ENCODE peak calls at places on chromosomes 16 and 17, in ten cellular contexts. One of them, this sample, is unnamed.

GRCh38 chr17:42623732-42624596 is 14.5 kb downstream of the TUBG1 start:
- DNase-seq in ovary: no peak
- DNase-seq in H1: no peak
- DNase-seq in A549: peak
- DNase-seq in K562: peak
- DNase-seq in tibial nerve: no peak
- DNase-seq in sigmoid colon: no peak
- DNase-seq in GM12878: no peak
- DNase-seq in suprapubic skin: no peak
- DNase-seq in HepG2: no peak
- DNase-seq in this sample: no peak

GRCh38 chr17:42325026-42325425 is 36.7 kb downstream of the STAT5A start:
- DNase-seq in ovary: no peak
- DNase-seq in H1: no peak
- DNase-seq in A549: peak
- DNase-seq in K562: no peak
- DNase-seq in tibial nerve: no peak
- DNase-seq in sigmoid colon: peak
- DNase-seq in GM12878: no peak
- DNase-seq in suprapubic skin: no peak
- DNase-seq in HepG2: no peak
- DNase-seq in this sample: no peak

GRCh38 chr16:89052824-89053724 is 40.6 kb upstream of the ACSF3 start:
- DNase-seq in ovary: no peak
- DNase-seq in H1: no peak
- DNase-seq in A549: peak
- DNase-seq in K562: peak
- DNase-seq in tibial nerve: no peak
- DNase-seq in sigmoid colon: no peak
- DNase-seq in GM12878: no peak
- DNase-seq in suprapubic skin: no peak
- DNase-seq in HepG2: peak
- DNase-seq in this sample: no peak

GRCh38 chr17:62970617-62971016 is 4.6 kb downstream of the TANC2 start:
- DNase-seq in ovary: no peak
- DNase-seq in H1: no peak
- DNase-seq in A549: no peak
- DNase-seq in K562: no peak
- DNase-seq in tibial nerve: no peak
- DNase-seq in sigmoid colon: no peak
- DNase-seq in GM12878: no peak
- DNase-seq in suprapubic skin: no peak
- DNase-seq in HepG2: no peak
- DNase-seq in this sample: no peak

GRCh38 chr16:75096730-75097129 is 19.9 kb downstream of the LDHD start:
- DNase-seq in ovary: no peak
- DNase-seq in H1: peak
- DNase-seq in A549: no peak
- DNase-seq in K562: peak
- DNase-seq in tibial nerve: no peak
- DNase-seq in sigmoid colon: no peak
- DNase-seq in GM12878: no peak
- DNase-seq in suprapubic skin: no peak
- DNase-seq in HepG2: no peak
- DNase-seq in this sample: no peak

GRCh38 chr16:84970447-84971127 is 40.7 kb downstream of the ZDHHC7 start:
- DNase-seq in ovary: peak
- DNase-seq in H1: peak
- DNase-seq in A549: peak
- DNase-seq in K562: peak
- DNase-seq in tibial nerve: peak
- DNase-seq in sigmoid colon: peak
- DNase-seq in GM12878: peak
- DNase-seq in suprapubic skin: peak
- DNase-seq in HepG2: peak
- DNase-seq in this sample: no peak

GRCh38 chr16:70693231-70693671 is 7.4 kb upstream of the MTSS2 start:
- DNase-seq in ovary: peak
- DNase-seq in H1: no peak
- DNase-seq in A549: no peak
- DNase-seq in K562: no peak
- DNase-seq in tibial nerve: no peak
- DNase-seq in sigmoid colon: peak
- DNase-seq in GM12878: no peak
- DNase-seq in suprapubic skin: no peak
- DNase-seq in HepG2: no peak
- DNase-seq in this sample: no peak

GRCh38 chr16:12458591-12459400 is 344.9 kb downstream of the CPPED1 start:
- DNase-seq in ovary: peak
- DNase-seq in H1: no peak
- DNase-seq in A549: no peak
- DNase-seq in K562: no peak
- DNase-seq in tibial nerve: no peak
- DNase-seq in sigmoid colon: no peak
- DNase-seq in GM12878: no peak
- DNase-seq in suprapubic skin: no peak
- DNase-seq in HepG2: no peak
- DNase-seq in this sample: no peak

GRCh38 chr17:74532115-74532514 is 840 bp upstream of the CD300LB start:
- DNase-seq in ovary: peak
- DNase-seq in H1: peak
- DNase-seq in A549: no peak
- DNase-seq in K562: no peak
- DNase-seq in tibial nerve: no peak
- DNase-seq in sigmoid colon: peak
- DNase-seq in GM12878: no peak
- DNase-seq in suprapubic skin: peak
- DNase-seq in HepG2: no peak
- DNase-seq in this sample: no peak

DNA sequence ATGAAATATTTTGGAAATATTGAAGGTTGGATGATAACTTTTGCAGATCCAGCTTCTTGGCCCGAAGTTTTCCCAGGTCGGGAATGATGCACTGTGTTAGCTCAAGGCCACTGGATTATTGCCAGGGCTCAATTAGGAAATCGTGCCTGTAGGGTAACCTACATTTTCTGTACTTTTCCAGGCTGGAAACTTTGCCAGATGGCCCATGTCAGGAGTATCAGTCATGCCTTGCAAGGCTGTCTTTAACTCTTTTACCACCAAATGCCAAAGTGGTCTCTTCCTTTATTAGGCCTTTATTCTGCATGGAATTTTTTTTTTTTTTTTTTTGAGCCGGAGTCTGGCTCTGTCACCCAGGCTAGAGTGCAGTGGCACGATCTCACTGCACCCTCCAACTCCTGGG is 8.8 kb upstream of the SEC14L1 start:
- DNase-seq in ovary: no peak
- DNase-seq in H1: no peak
- DNase-seq in A549: no peak
- DNase-seq in K562: no peak
- DNase-seq in tibial nerve: no peak
- DNase-seq in sigmoid colon: no peak
- DNase-seq in GM12878: no peak
- DNase-seq in suprapubic skin: no peak
- DNase-seq in HepG2: peak
- DNase-seq in this sample: no peak
- TF ChIP-seq EP300 in ovary: no peak
- TF ChIP-seq EP300 in H1: no peak
- TF ChIP-seq EP300 in A549: no peak
- TF ChIP-seq EP300 in K562: no peak
- TF ChIP-seq EP300 in tibial nerve: no peak
- TF ChIP-seq EP300 in sigmoid colon: no peak
- TF ChIP-seq EP300 in GM12878: no peak
- TF ChIP-seq EP300 in suprapubic skin: no peak
- TF ChIP-seq EP300 in HepG2: peak
- TF ChIP-seq EP300 in this sample: no peak

GRCh38 chr17:48998557-48999440 is 1.6 kb downstream of the IGF2BP1 start:
- DNase-seq in ovary: no peak
- DNase-seq in H1: no peak
- DNase-seq in A549: peak
- DNase-seq in K562: peak
- DNase-seq in tibial nerve: no peak
- DNase-seq in sigmoid colon: no peak
- DNase-seq in GM12878: no peak
- DNase-seq in suprapubic skin: peak
- DNase-seq in HepG2: peak
- DNase-seq in this sample: peak
- TF ChIP-seq EP300 in ovary: no peak
- TF ChIP-seq EP300 in H1: no peak
- TF ChIP-seq EP300 in A549: no peak
- TF ChIP-seq EP300 in K562: peak
- TF ChIP-seq EP300 in tibial nerve: no peak
- TF ChIP-seq EP300 in sigmoid colon: no peak
- TF ChIP-seq EP300 in GM12878: no peak
- TF ChIP-seq EP300 in suprapubic skin: no peak
- TF ChIP-seq EP300 in HepG2: no peak
- TF ChIP-seq EP300 in this sample: no peak

GRCh38 chr17:80968602-80969029 is 23.0 kb upstream of the CHMP6 start:
- DNase-seq in ovary: peak
- DNase-seq in H1: no peak
- DNase-seq in A549: no peak
- DNase-seq in K562: no peak
- DNase-seq in tibial nerve: no peak
- DNase-seq in sigmoid colon: peak
- DNase-seq in GM12878: no peak
- DNase-seq in suprapubic skin: no peak
- DNase-seq in HepG2: no peak
- DNase-seq in this sample: no peak

GRCh38 chr17:80970762-80971703 is 20.6 kb upstream of the CHMP6 start:
- DNase-seq in ovary: no peak
- DNase-seq in H1: no peak
- DNase-seq in A549: no peak
- DNase-seq in K562: no peak
- DNase-seq in tibial nerve: no peak
- DNase-seq in sigmoid colon: no peak
- DNase-seq in GM12878: no peak
- DNase-seq in suprapubic skin: no peak
- DNase-seq in HepG2: no peak
- DNase-seq in this sample: no peak

GRCh38 chr17:80970044-80970761 is 21.4 kb upstream of the CHMP6 start:
- DNase-seq in ovary: peak
- DNase-seq in H1: no peak
- DNase-seq in A549: peak
- DNase-seq in K562: no peak
- DNase-seq in tibial nerve: no peak
- DNase-seq in sigmoid colon: peak
- DNase-seq in GM12878: no peak
- DNase-seq in suprapubic skin: no peak
- DNase-seq in HepG2: no peak
- DNase-seq in this sample: no peak

GRCh38 chr17:80969030-80969673 is 22.5 kb upstream of the CHMP6 start:
- DNase-seq in ovary: peak
- DNase-seq in H1: no peak
- DNase-seq in A549: no peak
- DNase-seq in K562: no peak
- DNase-seq in tibial nerve: no peak
- DNase-seq in sigmoid colon: no peak
- DNase-seq in GM12878: no peak
- DNase-seq in suprapubic skin: no peak
- DNase-seq in HepG2: no peak
- DNase-seq in this sample: no peak

GRCh38 chr17:80969674-80970043 is 22.0 kb upstream of the CHMP6 start:
- DNase-seq in ovary: no peak
- DNase-seq in H1: no peak
- DNase-seq in A549: no peak
- DNase-seq in K562: no peak
- DNase-seq in tibial nerve: no peak
- DNase-seq in sigmoid colon: no peak
- DNase-seq in GM12878: no peak
- DNase-seq in suprapubic skin: no peak
- DNase-seq in HepG2: no peak
- DNase-seq in this sample: no peak
- TF ChIP-seq EP300 in ovary: no peak
- TF ChIP-seq EP300 in H1: no peak
- TF ChIP-seq EP300 in A549: no peak
- TF ChIP-seq EP300 in K562: no peak
- TF ChIP-seq EP300 in tibial nerve: no peak
- TF ChIP-seq EP300 in sigmoid colon: no peak
- TF ChIP-seq EP300 in GM12878: no peak
- TF ChIP-seq EP300 in suprapubic skin: no peak
- TF ChIP-seq EP300 in HepG2: no peak
- TF ChIP-seq EP300 in this sample: no peak

DNA sequence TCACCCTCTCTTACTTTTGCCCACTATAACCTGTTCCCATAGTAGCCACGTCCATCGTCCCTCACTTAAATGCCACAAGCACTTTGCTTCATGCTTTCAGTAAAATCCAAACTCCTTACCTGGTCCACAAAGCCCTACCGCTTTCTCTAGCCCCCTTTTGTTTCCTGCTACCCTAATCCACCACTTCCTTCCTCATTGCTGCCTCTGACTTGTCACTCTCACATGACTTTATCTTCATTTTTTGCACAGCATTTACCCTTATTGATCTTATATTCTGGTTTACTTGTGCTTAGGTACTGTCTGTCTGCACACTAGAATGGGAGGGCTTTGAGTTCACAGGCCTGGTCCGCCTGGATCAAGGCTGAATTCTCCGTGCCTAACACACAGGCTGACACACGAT is 340.0 kb downstream of the XYLT1 start:
- DNase-seq in ovary: no peak
- DNase-seq in H1: no peak
- DNase-seq in A549: no peak
- DNase-seq in K562: no peak
- DNase-seq in tibial nerve: no peak
- DNase-seq in sigmoid colon: no peak
- DNase-seq in GM12878: no peak
- DNase-seq in suprapubic skin: no peak
- DNase-seq in HepG2: no peak
- DNase-seq in this sample: no peak
- TF ChIP-seq EP300 in ovary: no peak
- TF ChIP-seq EP300 in H1: no peak
- TF ChIP-seq EP300 in A549: no peak
- TF ChIP-seq EP300 in K562: no peak
- TF ChIP-seq EP300 in tibial nerve: no peak
- TF ChIP-seq EP300 in sigmoid colon: no peak
- TF ChIP-seq EP300 in GM12878: no peak
- TF ChIP-seq EP300 in suprapubic skin: no peak
- TF ChIP-seq EP300 in HepG2: no peak
- TF ChIP-seq EP300 in this sample: no peak

This sample was measured in esophagus muscularis mucosa.